ENCODE peak calls at places on chromosomes 5 and 9, in eight cellular contexts. T, N, X, K, G, B, D and Q are unnamed samples.
A peak's percentile ranks its signal among the peaks of the same experiment; 100 is the strongest.

GRCh38 chr9:114459464-114459863 is 45.8 kb downstream of the WHRN start:
- DNase-seq in G (no peak), T (no peak), B (no peak), K (no peak), N (no peak), X (no peak), D (no peak), Q (no peak)

GRCh38 chr5:137741718-137742117 is 5.8 kb upstream of the KLHL3 start:
- DNase-seq in G (no peak), D (no peak), T (no peak), X (no peak), K (no peak), N (no peak), B (no peak), Q (no peak)

GRCh38 chr5:172776235-172776594 is 5.2 kb upstream of the DUSP1 start:
- DNase-seq in D (no peak), X (no peak), T (no peak), K (no peak), B (no peak), N (no peak), G (no peak), Q (no peak)

GRCh38 chr9:92135576-92135975 is 20.4 kb upstream of the SPTLC1 start:
- DNase-seq in B (no peak), T (no peak), D (no peak), K (no peak), N (no peak), G (no peak), X (no peak), Q (no peak)

GRCh38 chr9:127525426-127526188 is 74.3 kb downstream of the LRSAM1 start:
- DNase-seq in N (no peak), X (peak; percentile 42), G (peak; percentile 58), D (no peak), T (peak; percentile 55), K (peak; percentile 72), B (peak; percentile 61), Q (no peak)

GRCh38 chr9:127153484-127153883 is 31.0 kb upstream of the ANGPTL2 start:
- DNase-seq in N (peak; percentile 8), X (no peak), G (no peak), B (no peak), D (no peak), T (no peak), K (no peak), Q (no peak)

GRCh38 chr5:130231786-130232185 is 327.5 kb downstream of the CHSY3 start:
- DNase-seq in G (no peak), K (no peak), T (no peak), D (no peak), X (no peak), B (no peak), N (no peak), Q (no peak)

GRCh38 chr9:85224729-85225128 is 517.0 kb downstream of the AGTPBP1 start:
- DNase-seq in T (no peak), X (no peak), D (no peak), B (peak; percentile 64), K (peak; percentile 73), G (no peak), N (no peak), Q (no peak)

GRCh38 chr5:10507575-10508024 is 56.3 kb upstream of the ANKRD33B start:
- DNase-seq in B (no peak), N (no peak), K (peak; percentile 85), D (no peak), G (peak; percentile 58), X (no peak), T (no peak), Q (no peak)

GRCh38 chr5:130912088-130912487 is 253.0 kb downstream of the HINT1 start:
- DNase-seq in X (no peak), K (no peak), G (no peak), B (peak; percentile 0), N (no peak), D (no peak), T (no peak), Q (no peak)

GRCh38 chr5:78162253-78162862 is 132.1 kb downstream of the AP3B1 start:
- DNase-seq in N (no peak), T (no peak), D (no peak), K (peak; percentile 29), X (peak; percentile 51), G (peak; percentile 44), B (peak; percentile 60), Q (no peak)

GRCh38 chr9:131480258-131480657 is 22.5 kb upstream of the POMT1 start:
- DNase-seq in G (no peak), T (peak; percentile 22), B (no peak), K (no peak), N (no peak), D (no peak), X (no peak), Q (no peak)

GRCh38 chr9:71793386-71794105 is 25.2 kb upstream of the CEMIP2 start:
- DNase-seq in X (no peak), B (peak; percentile 60), T (no peak), K (peak; percentile 73), N (no peak), G (peak; percentile 50), D (no peak), Q (no peak)

GRCh38 chr9:129504404-129504803 is 116.5 kb downstream of the C9orf50 start:
- DNase-seq in B (no peak), K (no peak), X (no peak), D (no peak), G (no peak), N (no peak), T (no peak), Q (no peak)

GRCh38 chr5:41794478-41794877 is 75.7 kb downstream of the OXCT1 start:
- DNase-seq in D (no peak), B (peak; percentile 93), N (no peak), G (peak; percentile 98), X (no peak), T (no peak), K (peak; percentile 84), Q (no peak)

DNA sequence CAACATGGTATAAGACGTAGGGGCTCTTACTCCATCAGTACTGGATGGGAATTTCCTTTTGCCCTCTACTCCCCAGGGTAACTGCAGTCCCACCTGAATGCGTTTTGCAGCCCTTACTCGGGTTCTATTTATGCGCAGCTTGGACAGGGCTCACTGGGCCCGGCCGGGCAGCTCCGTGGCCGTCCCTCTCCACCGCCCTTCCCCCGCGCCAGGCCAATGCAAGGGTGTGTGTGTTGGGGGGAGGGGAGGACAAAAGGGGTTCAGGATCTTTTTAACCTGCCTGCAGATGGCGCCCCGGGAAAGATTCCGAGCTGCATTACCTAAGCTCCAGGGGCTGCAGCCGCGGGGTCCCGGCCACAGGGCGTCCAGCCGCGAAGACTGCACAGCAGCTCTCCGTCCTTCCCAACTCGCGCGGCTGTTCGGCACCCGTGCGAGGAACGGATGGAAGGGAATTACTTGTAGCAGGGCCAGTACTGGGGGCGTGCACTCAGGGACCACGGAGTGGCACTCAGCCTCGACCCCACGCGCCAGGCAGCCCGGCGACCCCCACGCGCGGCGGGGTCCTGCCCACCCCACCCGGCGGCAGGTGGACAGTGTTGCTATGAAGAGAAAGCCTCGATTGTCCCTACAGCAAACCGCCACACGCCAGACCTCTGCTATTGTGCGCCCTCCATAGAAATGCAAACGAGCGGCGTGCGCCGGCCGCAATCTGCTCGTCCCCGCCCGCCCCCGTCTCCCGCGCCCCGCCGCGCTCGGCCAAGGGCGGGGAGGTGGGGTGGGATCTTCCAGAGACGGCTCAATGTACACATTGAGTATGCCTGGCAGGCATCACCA is 966 bp upstream of the GADD45G start:
- DNase-seq in N (peak; percentile 88), G (peak; percentile 11), K (no peak), T (peak; percentile 69), D (no peak), X (no peak), B (peak; percentile 54), Q (peak; percentile 77)
- TF ChIP-seq CTCF in N (peak; percentile 37), G (peak; percentile 28), K (peak; percentile 38), T (peak; percentile 24), D (peak; percentile 37), X (peak; percentile 18), B (peak; percentile 36), Q (peak; percentile 35)

GRCh38 chr9:134175291-134175807 is 11.0 kb upstream of the RNU6ATAC start:
- DNase-seq in B (no peak), N (peak; percentile 55), K (no peak), X (no peak), G (no peak), D (no peak), T (no peak), Q (peak; percentile 92)

GRCh38 chr9:134177186-134177585 is 12.8 kb upstream of the RNU6ATAC start:
- DNase-seq in X (no peak), T (no peak), B (no peak), K (no peak), D (no peak), G (no peak), N (no peak), Q (no peak)

GRCh38 chr9:134174526-134175290 is 10.3 kb upstream of the RNU6ATAC start:
- DNase-seq in X (no peak), B (no peak), K (no peak), D (no peak), N (peak; percentile 69), G (no peak), T (no peak), Q (peak; percentile 64)

GRCh38 chr9:134176599-134176968 is 12.2 kb upstream of the RNU6ATAC start:
- DNase-seq in N (no peak), X (no peak), K (no peak), G (no peak), D (no peak), B (no peak), T (no peak), Q (no peak)

GRCh38 chr9:134175808-134176598 is 11.6 kb upstream of the RNU6ATAC start:
- DNase-seq in B (no peak), G (no peak), X (no peak), K (no peak), T (no peak), N (peak; percentile 83), D (no peak), Q (peak; percentile 87)
- TF ChIP-seq CTCF in B (peak; percentile 35), G (peak; percentile 28), X (no peak), K (no peak), T (no peak), N (peak; percentile 34), D (no peak), Q (peak; percentile 65)

DNA sequence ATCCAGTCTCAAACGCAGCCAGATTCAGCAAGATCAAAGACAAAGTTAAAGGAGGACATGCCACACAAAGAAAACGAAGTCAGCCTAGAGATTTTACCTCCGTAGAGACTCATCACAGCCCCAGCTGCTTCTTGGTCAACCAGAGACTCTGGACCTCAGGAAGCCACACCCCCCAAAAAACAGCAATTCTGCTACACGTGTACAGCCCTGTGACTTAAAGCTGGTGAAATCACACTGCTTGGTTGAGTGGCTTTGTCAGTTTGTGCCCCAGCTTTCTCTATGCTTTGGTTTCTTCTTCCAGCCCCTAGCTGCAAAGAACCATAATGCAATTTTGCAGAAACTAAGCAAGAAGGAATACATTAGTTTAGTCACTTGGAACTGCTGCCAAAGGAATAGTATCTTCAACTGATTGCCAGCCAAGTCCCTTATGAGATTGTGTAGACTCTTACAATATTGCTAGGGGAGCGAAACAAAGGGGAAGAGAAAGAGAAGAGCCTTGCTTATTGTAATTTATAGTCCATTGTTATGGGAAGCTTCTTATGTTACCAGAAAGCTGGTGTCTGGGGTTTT is 158.8 kb upstream of the ZNF462 start:
- DNase-seq in G (no peak), B (peak; percentile 72), K (no peak), X (no peak), D (no peak), T (no peak), N (no peak), Q (no peak)
- TF ChIP-seq CTCF in G (no peak), B (no peak), K (no peak), X (no peak), D (no peak), T (no peak), N (no peak), Q (no peak)

GRCh38 chr9:2727966-2728613 is 10.8 kb downstream of the KCNV2 start:
- DNase-seq in N (no peak), X (peak; percentile 66), T (peak; percentile 2), G (peak; percentile 71), K (peak; percentile 71), D (peak; percentile 54), B (peak; percentile 86), Q (no peak)
- TF ChIP-seq CTCF in N (peak; percentile 85), X (peak; percentile 68), T (no peak), G (peak; percentile 71), K (peak; percentile 85), D (peak; percentile 44), B (peak; percentile 85), Q (peak; percentile 84)

GRCh38 chr5:96439477-96440184 is 6.6 kb upstream of the PCSK1 start:
- DNase-seq in N (no peak), X (peak; percentile 83), K (no peak), G (no peak), D (no peak), B (peak; percentile 12), T (peak; percentile 8), Q (no peak)
- TF ChIP-seq CTCF in N (no peak), X (peak; percentile 30), K (peak; percentile 63), G (peak; percentile 20), D (no peak), B (peak; percentile 29), T (no peak), Q (peak; percentile 63)